ENCODE peak calls at places on chromosomes 7 and 10, in five cellular contexts. H is GM12891, N is GM12878, R is K562, F is H1. Z is an unnamed sample.

GRCh38 chr7:98086231-98086855 is 20.3 kb upstream of the LMTK2 start:
- DNase-seq in H (no peak), N (no peak), R (no peak), F (no peak), Z (no peak)

GRCh38 chr10:15571570-15571969 is 148.2 kb downstream of the ITGA8 start:
- DNase-seq in H (no peak), N (no peak), R (no peak), F (no peak), Z (no peak)

GRCh38 chr7:80379034-80379433 is 132.8 kb downstream of the GNAT3 start:
- DNase-seq in H (no peak), N (no peak), R (no peak), F (no peak), Z (no peak)

GRCh38 chr10:1629326-1630036 is 107.8 kb downstream of the ADARB2 start:
- DNase-seq in H (no peak), N (no peak), R (no peak), F (no peak), Z (no peak)

GRCh38 chr10:96919785-96920425 is 87.8 kb downstream of the LCOR start:
- DNase-seq in H (no peak), N (peak; percentile 23), R (no peak), F (no peak), Z (no peak)

GRCh38 chr10:86545097-86545496 is 23.5 kb upstream of the WAPL start:
- DNase-seq in H (no peak), N (no peak), R (no peak), F (no peak), Z (no peak)

GRCh38 chr7:90246184-90246583 is 1.2 kb downstream of the CFAP69 start:
- DNase-seq in H (no peak), N (no peak), R (no peak), F (peak; percentile 54), Z (no peak)

GRCh38 chr10:27998178-27998953 is 513 bp downstream of the ODAD2 start:
- DNase-seq in H (peak; percentile 4), N (no peak), R (no peak), F (peak; percentile 82), Z (no peak)

GRCh38 chr10:84114088-84114667 is 25.1 kb upstream of the GHITM start:
- DNase-seq in H (no peak), N (no peak), R (no peak), F (peak; percentile 50), Z (no peak)

GRCh38 chr10:121462955-121463354 is 135.3 kb downstream of the FGFR2 start:
- DNase-seq in H (no peak), N (no peak), R (no peak), F (no peak), Z (no peak)

GRCh38 chr10:15245530-15245929 is 77.0 kb upstream of the NMT2 start:
- DNase-seq in H (no peak), N (no peak), R (peak; percentile 34), F (peak; percentile 57), Z (no peak)

GRCh38 chr10:23535381-23535780 is 96.5 kb downstream of the OTUD1 start:
- DNase-seq in H (no peak), N (no peak), R (no peak), F (no peak), Z (no peak)

GRCh38 chr7:42315631-42316030 is 78.6 kb upstream of the GLI3 start:
- DNase-seq in H (no peak), N (no peak), R (no peak), F (no peak), Z (no peak)

GRCh38 chr10:114650266-114650665 is 7.8 kb downstream of the ABLIM1 start:
- DNase-seq in H (no peak), N (no peak), R (no peak), F (no peak), Z (no peak)

GRCh38 chr7:128860158-128861073 is 2.2 kb upstream of the ATP6V1F start:
- DNase-seq in H (no peak), N (no peak), R (peak; percentile 91), F (no peak), Z (no peak)

GRCh38 chr10:93462371-93462770 is 19.8 kb downstream of the MYOF start:
- DNase-seq in H (no peak), N (no peak), R (no peak), F (no peak), Z (no peak)

GRCh38 chr10:73875139-73875475 is 752 bp upstream of the CAMK2G start:
- DNase-seq in H (no peak), N (no peak), R (no peak), F (no peak), Z (no peak)

GRCh38 chr7:946256-946996 is 8.1 kb downstream of the ADAP1 start:
- DNase-seq in H (no peak), N (no peak), R (no peak), F (no peak), Z (no peak)

GRCh38 chr7:52940511-52940910 is 94.9 kb upstream of the POM121L12 start:
- DNase-seq in H (no peak), N (no peak), R (no peak), F (no peak), Z (no peak)

GRCh38 chr10:62016477-62017140 is 115.1 kb downstream of the ARID5B start:
- DNase-seq in H (no peak), N (no peak), R (no peak), F (no peak), Z (no peak)

GRCh38 chr10:97307441-97307840 is 11.6 kb upstream of the FRAT1 start:
- DNase-seq in H (no peak), N (no peak), R (no peak), F (no peak), Z (no peak)

GRCh38 chr7:11701829-11702560 is 130.0 kb downstream of the THSD7A start:
- DNase-seq in H (no peak), N (no peak), R (no peak), F (no peak), Z (no peak)

GRCh38 chr10:106508920-106509319 is 655.6 kb downstream of the SORCS1 start:
- DNase-seq in H (no peak), N (no peak), R (no peak), F (no peak), Z (no peak)

GRCh38 chr10:102634696-102635095 is 9.6 kb upstream of the TRIM8 start:
- DNase-seq in H (no peak), N (no peak), R (no peak), F (no peak), Z (no peak)

GRCh38 chr10:102632394-102633062 is 11.8 kb upstream of the TRIM8 start:
- DNase-seq in H (no peak), N (no peak), R (no peak), F (no peak), Z (no peak)

GRCh38 chr10:102633282-102633681 is 11.0 kb upstream of the TRIM8 start:
- DNase-seq in H (no peak), N (no peak), R (no peak), F (no peak), Z (no peak)

GRCh38 chr10:102633848-102634247 is 10.4 kb upstream of the TRIM8 start:
- DNase-seq in H (no peak), N (no peak), R (no peak), F (no peak), Z (no peak)

DNA sequence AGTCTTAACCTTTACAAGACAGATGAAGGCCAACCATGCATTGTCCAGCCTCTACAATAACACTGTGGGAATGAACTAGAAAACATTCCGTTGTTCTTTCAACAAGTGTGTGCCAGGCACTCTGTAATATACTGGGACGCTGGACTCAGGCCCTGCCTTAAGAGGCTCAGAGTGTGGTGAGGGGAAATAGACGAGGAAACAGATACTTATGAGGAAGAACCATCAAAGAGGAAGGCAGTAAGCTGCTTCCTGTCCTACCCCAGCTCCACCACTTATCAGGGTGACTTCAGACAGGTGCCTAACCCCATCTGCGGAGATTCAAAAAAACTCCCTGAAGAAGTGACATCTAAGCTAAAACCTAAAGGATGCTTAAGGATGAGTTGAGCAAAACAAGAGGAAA is 8.9 kb upstream of the TRIM8 start:
- DNase-seq in H (no peak), N (no peak), R (no peak), F (no peak), Z (no peak)
- TF ChIP-seq POLR2AphosphoS5 in H (no peak), N (no peak), R (no peak), F (no peak), Z (no peak)

DNA sequence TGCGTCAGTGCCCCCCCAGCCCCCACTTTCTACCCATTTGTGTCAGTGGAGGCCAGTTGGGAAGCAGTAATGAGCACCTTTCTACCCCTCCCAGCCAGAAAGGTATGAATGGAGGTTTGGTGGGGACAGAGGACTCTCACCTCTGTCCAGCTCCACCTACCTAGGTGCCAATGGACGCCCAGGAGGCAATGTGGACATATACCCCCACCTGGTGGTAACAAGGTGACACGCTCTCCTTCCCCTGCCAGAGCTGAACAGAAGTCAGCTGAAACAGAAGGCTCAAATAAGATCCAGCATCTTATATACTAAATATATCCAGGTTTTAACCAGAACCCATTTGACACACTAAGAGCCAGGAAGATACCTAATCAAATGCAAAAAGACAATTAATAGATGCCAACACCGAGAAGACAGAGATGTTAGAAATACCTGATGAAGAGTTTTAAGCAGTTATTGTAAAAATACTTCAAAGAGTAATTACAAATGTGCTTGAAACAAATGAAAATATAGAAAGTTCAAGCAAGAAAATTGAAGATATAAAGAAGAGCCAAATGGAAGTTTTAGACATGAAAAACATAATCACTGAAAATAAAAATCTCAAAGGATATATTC is 18.4 kb upstream of the SORCS3 start:
- DNase-seq in H (no peak), N (no peak), R (peak; percentile 13), F (peak; percentile 60), Z (no peak)
- TF ChIP-seq TAF1 in H (no peak), N (no peak), R (no peak), F (no peak), Z (no peak)

GRCh38 chr10:113563306-113564088 is 10.6 kb downstream of the HABP2 start:
- DNase-seq in H (peak; percentile 79), N (no peak), R (peak; percentile 78), F (peak; percentile 91), Z (peak; percentile 77)
- TF ChIP-seq POLR2A in H (no peak), N (no peak), R (no peak), F (no peak), Z (no peak)

GRCh38 chr10:33270971-33271370 is 63.5 kb downstream of the NRP1 start:
- DNase-seq in H (no peak), N (no peak), R (no peak), F (no peak), Z (no peak)

GRCh38 chr10:33276282-33276923 is 58.1 kb downstream of the NRP1 start:
- DNase-seq in H (no peak), N (no peak), R (no peak), F (no peak), Z (no peak)

GRCh38 chr10:33271969-33272583 is 62.4 kb downstream of the NRP1 start:
- DNase-seq in H (no peak), N (no peak), R (no peak), F (no peak), Z (no peak)

GRCh38 chr10:33274096-33274785 is 60.2 kb downstream of the NRP1 start:
- DNase-seq in H (no peak), N (no peak), R (no peak), F (no peak), Z (no peak)

DNA sequence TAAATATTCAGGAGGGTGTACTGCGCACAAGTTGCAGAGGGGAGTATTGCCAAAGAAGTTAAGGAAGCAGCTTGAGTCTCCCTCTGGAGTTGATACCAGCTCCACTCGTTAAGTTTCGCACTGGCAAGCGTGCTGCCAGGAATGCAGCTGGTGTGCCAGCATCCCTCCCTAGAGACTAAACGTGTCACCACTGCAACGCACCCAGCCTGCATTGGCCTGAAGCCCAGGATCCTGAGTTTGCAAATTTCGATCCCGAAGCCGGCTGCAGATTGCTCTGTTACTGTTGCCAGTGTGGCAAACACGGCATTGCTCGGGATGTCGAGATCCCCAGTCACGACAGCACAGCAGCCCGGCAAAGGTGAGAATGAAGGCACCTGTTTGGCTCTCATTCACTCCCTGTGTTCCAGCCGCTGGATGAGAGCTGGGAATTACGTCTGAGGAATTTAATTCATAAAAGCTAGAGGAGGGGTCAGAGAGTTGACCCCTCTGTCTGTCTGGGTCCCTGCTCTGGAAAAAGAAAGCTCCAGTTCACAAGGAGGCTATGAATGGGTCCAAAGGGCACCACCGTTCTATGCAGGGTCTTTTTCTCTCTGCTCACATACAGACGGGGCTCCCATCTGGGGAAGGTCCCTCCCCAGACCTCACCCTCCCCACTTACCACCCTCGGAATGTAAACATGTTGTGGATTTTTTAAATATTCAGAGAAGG is 61.0 kb downstream of the NRP1 start:
- DNase-seq in H (no peak), N (no peak), R (no peak), F (peak; percentile 58), Z (no peak)
- TF ChIP-seq POLR2AphosphoS5 in H (no peak), N (no peak), R (no peak), F (no peak), Z (no peak)